ENCODE peak calls at places on chromosome 16, in five cellular contexts. T is fibroblast of mammary gland; Z is brain microvascular endothelial cell; U is CD8-positive, alpha-beta T cell; H is heart right ventricle. G is an unnamed sample.

GRCh38 chr16:6704306-6704705 is 628.3 kb upstream of the RBFOX1 start:
- DNase-seq in T (no peak), Z (no peak), U (no peak), H (no peak), G (no peak)

GRCh38 chr16:48681520-48681919 is 71.5 kb upstream of the N4BP1 start:
- DNase-seq in T (peak), Z (no peak), U (no peak), H (no peak), G (no peak)

GRCh38 chr16:19524356-19524865 is 669 bp downstream of the CCP110 start:
- DNase-seq in T (no peak), Z (no peak), U (no peak), H (no peak), G (no peak)

GRCh38 chr16:11914759-11915643 is 755 bp downstream of the GSPT1 start:
- DNase-seq in T (peak), Z (peak), U (peak), H (peak), G (no peak)

GRCh38 chr16:55207679-55208294 is 116.2 kb upstream of the IRX6 start:
- DNase-seq in T (no peak), Z (no peak), U (no peak), H (no peak), G (no peak)

GRCh38 chr16:4488486-4488967 is 12.3 kb downstream of the HMOX2 start:
- DNase-seq in T (peak), Z (no peak), U (peak), H (no peak), G (no peak)

GRCh38 chr16:24491721-24492120 is 47.6 kb upstream of the RBBP6 start:
- DNase-seq in T (no peak), Z (no peak), U (no peak), H (no peak), G (no peak)

GRCh38 chr16:88978608-88979346 is 1.8 kb upstream of the CBFA2T3 start:
- DNase-seq in T (no peak), Z (no peak), U (no peak), H (no peak), G (peak)

GRCh38 chr16:12096828-12097522 is 120.4 kb downstream of the SNX29 start:
- DNase-seq in T (no peak), Z (no peak), U (no peak), H (no peak), G (no peak)

GRCh38 chr16:75679366-75679765 is 2.6 kb upstream of the CPHXL2 start:
- DNase-seq in T (no peak), Z (no peak), U (no peak), H (no peak), G (no peak)

GRCh38 chr16:63169100-63169499 is 1132.9 kb upstream of the CDH8 start:
- DNase-seq in T (no peak), Z (no peak), U (no peak), H (no peak), G (no peak)

GRCh38 chr16:75580-76501 is 2.2 kb upstream of the MPG start:
- DNase-seq in T (peak), Z (peak), U (no peak), H (peak), G (no peak)
- TF ChIP-seq CTCF in T (peak), Z (peak), U (no peak), H (peak), G (no peak)

DNA sequence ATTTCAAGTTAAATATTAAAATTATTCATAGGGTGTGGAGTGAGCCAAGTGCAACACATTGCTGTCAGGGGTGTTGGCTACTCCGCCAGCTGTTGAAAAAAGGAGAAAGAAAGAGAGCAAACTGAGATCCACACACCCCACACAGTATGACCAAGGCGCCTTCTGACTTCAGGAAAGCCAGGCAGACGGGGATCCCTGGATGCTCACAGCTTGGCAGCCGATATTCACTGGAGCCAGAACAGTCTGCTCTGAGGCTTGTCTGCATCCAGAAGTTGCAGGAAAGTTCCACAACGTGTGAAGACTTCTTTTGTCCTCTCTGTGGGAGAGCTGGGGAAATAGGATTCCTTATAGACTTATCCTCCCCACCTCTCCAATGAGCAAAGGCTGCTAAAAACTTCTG is 9.2 kb downstream of the CHD9NB start:
- DNase-seq in T (no peak), Z (no peak), U (no peak), H (peak), G (no peak)
- H3K4me3 ChIP-seq in T (no peak), Z (no peak), U (no peak), H (peak), G (no peak)

GRCh38 chr16:546909-547770 is 13.1 kb upstream of the PRR35 start:
- DNase-seq in T (peak), Z (no peak), U (peak), H (peak), G (no peak)
- TF ChIP-seq CTCF in T (peak), Z (peak), U (no peak), H (peak), G (no peak)

GRCh38 chr16:49699718-49700117 is 156.2 kb downstream of the ZNF423 start:
- DNase-seq in T (no peak), Z (no peak), U (no peak), H (no peak), G (no peak)
- H3K4me3 ChIP-seq in T (no peak), Z (no peak), U (no peak), H (no peak), G (no peak)

G was measured in GM12864.